ENCODE peak calls at places on chromosomes 4 and X, in seven cellular contexts. F is K562, A is HCT116, I is HepG2, L is SK-N-SH, M is GM12878, W is H1. U is an unnamed sample.

GRCh38 chrX:49915352-49916222 is 6.8 kb upstream of the CLCN5 start:
- DNase-seq in M (no peak), L (peak; percentile 44), I (peak; percentile 33), W (no peak), F (peak; percentile 38), A (peak; percentile 40), U (peak; percentile 45)

GRCh38 chrX:39736219-39737211 is 361.2 kb downstream of the BCOR start:
- DNase-seq in A (no peak), F (no peak), W (no peak), I (no peak), L (peak; percentile 35), M (no peak), U (no peak)

GRCh38 chr4:178174756-178175155 is 732.5 kb upstream of the AGA start:
- DNase-seq in M (no peak), I (no peak), L (no peak), F (no peak), A (no peak), W (no peak), U (no peak)

GRCh38 chr4:57073559-57073958 is 36.6 kb downstream of the IGFBP7 start:
- DNase-seq in W (no peak), M (no peak), I (no peak), L (no peak), A (no peak), F (no peak), U (no peak)

GRCh38 chr4:21753084-21753760 is 195.3 kb downstream of the KCNIP4 start:
- DNase-seq in M (no peak), L (peak; percentile 12), F (no peak), I (no peak), A (no peak), W (no peak), U (no peak)

GRCh38 chr4:68963389-68963788 is 11.8 kb upstream of the UGT2A3 start:
- DNase-seq in I (no peak), W (no peak), L (no peak), A (no peak), M (no peak), F (no peak), U (no peak)

GRCh38 chr4:43233321-43233720 is 340.8 kb downstream of the GRXCR1 start:
- DNase-seq in F (no peak), A (no peak), W (no peak), L (no peak), I (no peak), M (no peak), U (no peak)

GRCh38 chr4:5019274-5019673 is at the start of gene CYTL1:
- DNase-seq in F (no peak), I (no peak), M (no peak), L (peak; percentile 83), A (no peak), W (peak; percentile 70), U (no peak)

GRCh38 chrX:349196-349595 is 30.6 kb upstream of the GTPBP6 start:
- DNase-seq in F (no peak), L (no peak), W (no peak), M (no peak), I (no peak), A (no peak), U (no peak)

GRCh38 chr4:188297873-188298272 is 158.6 kb downstream of the TRIML1 start:
- DNase-seq in F (no peak), M (no peak), L (no peak), A (no peak), W (no peak), I (no peak), U (no peak)

GRCh38 chr4:128517739-128518510 is 230.3 kb upstream of the PGRMC2 start:
- DNase-seq in M (peak; percentile 94), I (peak; percentile 68), F (peak; percentile 70), A (peak; percentile 56), L (peak; percentile 31), W (no peak), U (peak; percentile 56)

GRCh38 chr4:81164623-81165416 is 50.2 kb downstream of the PRKG2 start:
- DNase-seq in F (no peak), L (no peak), W (no peak), M (no peak), I (peak; percentile 40), A (peak; percentile 92), U (peak; percentile 90)
- TF ChIP-seq SIN3A in F (no peak), L (no peak), W (no peak), M (no peak), I (no peak), A (peak; percentile 99), U (no peak)

GRCh38 chrX:100424012-100424411 is 13.9 kb upstream of the PCDH19 start:
- DNase-seq in F (no peak), L (no peak), A (no peak), W (peak; percentile 49), I (no peak), M (no peak), U (no peak)
- TF ChIP-seq CTCF in F (no peak), L (peak; percentile 32), A (peak; percentile 33), W (peak; percentile 60), I (peak; percentile 31), M (no peak), U (peak; percentile 29)

GRCh38 chr4:186144596-186145569 is 40.4 kb downstream of the FAM149A start:
- DNase-seq in L (peak; percentile 92), F (no peak), M (no peak), I (no peak), A (no peak), W (peak; percentile 82), U (no peak)
- TF ChIP-seq SIN3A in L (no peak), F (no peak), M (no peak), I (no peak), A (no peak), W (peak; percentile 44), U (no peak)

DNA sequence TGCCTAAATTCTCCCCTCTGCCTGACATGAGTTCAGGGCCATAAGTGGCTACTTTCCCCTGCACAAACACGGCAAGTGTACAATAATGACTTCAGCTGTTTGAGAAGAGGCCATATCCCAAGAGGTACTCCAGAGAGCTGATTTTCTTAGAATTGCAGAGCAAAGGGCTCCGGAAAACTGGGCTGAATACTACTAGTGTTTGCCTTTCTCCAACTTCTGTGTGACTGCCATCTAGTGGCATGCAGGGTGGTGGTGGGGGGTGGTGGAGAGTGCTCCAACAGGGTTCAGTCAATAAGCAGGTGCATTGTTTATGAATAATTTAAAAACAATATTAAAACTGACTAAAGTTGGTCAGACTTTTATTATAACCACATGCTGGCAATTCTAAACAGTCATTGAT is 130.0 kb downstream of the CHRDL1 start:
- DNase-seq in F (peak; percentile 8), A (no peak), I (peak; percentile 7), M (no peak), L (peak; percentile 20), W (peak; percentile 49), U (no peak)
- TF ChIP-seq CTCF in F (peak; percentile 52), A (peak; percentile 47), I (peak; percentile 57), M (peak; percentile 69), L (peak; percentile 71), W (peak; percentile 57), U (peak; percentile 64)

DNA sequence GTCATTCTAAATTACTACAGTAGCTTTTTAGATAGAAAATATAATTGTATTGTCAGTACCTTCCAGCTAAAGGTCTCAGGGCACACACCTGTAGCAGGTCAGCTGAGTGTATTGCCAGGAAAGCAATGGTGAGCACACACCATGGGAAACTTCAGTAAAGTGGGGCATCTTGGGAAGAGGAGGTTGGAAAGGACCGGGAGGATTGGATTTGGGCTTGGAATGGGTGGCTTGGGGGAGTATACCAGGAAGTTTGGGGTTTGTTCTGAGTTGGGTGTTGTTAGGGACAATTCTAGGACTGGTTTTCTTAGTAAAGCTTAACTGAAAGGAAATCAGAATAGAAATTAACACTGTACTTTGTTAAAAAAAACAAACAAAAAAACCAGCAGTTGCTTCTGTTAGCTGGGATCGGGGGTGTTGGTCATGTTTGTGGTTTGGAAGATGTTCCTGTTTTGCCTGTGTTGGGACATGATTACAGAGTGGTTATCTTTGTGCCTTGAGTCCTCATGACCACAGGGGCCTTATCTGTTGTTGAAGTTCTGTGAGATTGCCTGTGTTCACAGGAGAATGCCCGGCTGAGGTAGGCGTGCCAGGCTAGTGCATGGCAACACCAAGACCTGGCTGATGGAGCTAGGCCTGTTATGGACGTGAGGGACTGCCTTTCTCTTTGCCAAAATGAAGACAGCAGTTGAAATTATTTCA is 35.1 kb downstream of the PRIMPOL start:
- DNase-seq in A (no peak), I (no peak), W (no peak), L (no peak), M (no peak), F (peak; percentile 74), U (no peak)
- TF ChIP-seq SIN3A in A (no peak), I (no peak), W (no peak), L (no peak), M (no peak), F (no peak), U (no peak)

GRCh38 chrX:46627700-46628405 is 54.3 kb downstream of the CHST7 start:
- DNase-seq in W (no peak), I (no peak), F (no peak), M (no peak), L (no peak), A (no peak), U (no peak)
- TF ChIP-seq CTCF in W (no peak), I (no peak), F (no peak), M (no peak), L (no peak), A (no peak), U (no peak)